ENCODE peak calls at places on chromosome 20, in ten cellular contexts. One of them, this sample, is unnamed.

GRCh38 chr20:44615169-44615791 is 32.9 kb downstream of the PKIG start:
- DNase-seq in effector memory CD4-positive, alpha-beta T cell: no peak
- DNase-seq in heart left ventricle: peak; percentile 53
- DNase-seq in CD8-positive, alpha-beta T cell: no peak
- DNase-seq in SK-N-SH: no peak
- DNase-seq in uterus: no peak
- DNase-seq in tibial artery: no peak
- DNase-seq in right cardiac atrium: peak; percentile 66
- DNase-seq in A673: no peak
- DNase-seq in breast epithelium: no peak
- DNase-seq in this sample: no peak

GRCh38 chr20:39326050-39326449 is 363.9 kb downstream of the DHX35 start:
- DNase-seq in effector memory CD4-positive, alpha-beta T cell: no peak
- DNase-seq in heart left ventricle: no peak
- DNase-seq in CD8-positive, alpha-beta T cell: no peak
- DNase-seq in SK-N-SH: no peak
- DNase-seq in uterus: no peak
- DNase-seq in tibial artery: no peak
- DNase-seq in right cardiac atrium: no peak
- DNase-seq in A673: peak; percentile 5
- DNase-seq in breast epithelium: no peak
- DNase-seq in this sample: no peak

GRCh38 chr20:32296874-32297420 is 19.5 kb downstream of the KIF3B start:
- DNase-seq in effector memory CD4-positive, alpha-beta T cell: no peak
- DNase-seq in heart left ventricle: no peak
- DNase-seq in CD8-positive, alpha-beta T cell: no peak
- DNase-seq in SK-N-SH: no peak
- DNase-seq in uterus: no peak
- DNase-seq in tibial artery: no peak
- DNase-seq in right cardiac atrium: no peak
- DNase-seq in A673: no peak
- DNase-seq in breast epithelium: no peak
- DNase-seq in this sample: no peak

GRCh38 chr20:61712632-61713031 is 353.0 kb downstream of the TAF4 start:
- DNase-seq in effector memory CD4-positive, alpha-beta T cell: no peak
- DNase-seq in heart left ventricle: no peak
- DNase-seq in CD8-positive, alpha-beta T cell: no peak
- DNase-seq in SK-N-SH: no peak
- DNase-seq in uterus: no peak
- DNase-seq in tibial artery: no peak
- DNase-seq in right cardiac atrium: peak; percentile 30
- DNase-seq in A673: peak; percentile 39
- DNase-seq in breast epithelium: no peak
- DNase-seq in this sample: no peak

GRCh38 chr20:17295151-17295726 is 68.4 kb downstream of the PCSK2 start:
- DNase-seq in effector memory CD4-positive, alpha-beta T cell: no peak
- DNase-seq in heart left ventricle: no peak
- DNase-seq in CD8-positive, alpha-beta T cell: no peak
- DNase-seq in SK-N-SH: no peak
- DNase-seq in uterus: no peak
- DNase-seq in tibial artery: no peak
- DNase-seq in right cardiac atrium: no peak
- DNase-seq in A673: no peak
- DNase-seq in breast epithelium: no peak
- DNase-seq in this sample: no peak

GRCh38 chr20:16639027-16639941 is 66.0 kb upstream of the KIF16B start:
- DNase-seq in effector memory CD4-positive, alpha-beta T cell: no peak
- DNase-seq in heart left ventricle: no peak
- DNase-seq in CD8-positive, alpha-beta T cell: no peak
- DNase-seq in SK-N-SH: no peak
- DNase-seq in uterus: no peak
- DNase-seq in tibial artery: no peak
- DNase-seq in right cardiac atrium: no peak
- DNase-seq in A673: no peak
- DNase-seq in breast epithelium: no peak
- DNase-seq in this sample: no peak

GRCh38 chr20:14334306-14334930 is 3.0 kb downstream of the FLRT3 start:
- DNase-seq in effector memory CD4-positive, alpha-beta T cell: no peak
- DNase-seq in heart left ventricle: no peak
- DNase-seq in CD8-positive, alpha-beta T cell: no peak
- DNase-seq in SK-N-SH: peak; percentile 37
- DNase-seq in uterus: peak; percentile 25
- DNase-seq in tibial artery: no peak
- DNase-seq in right cardiac atrium: peak; percentile 38
- DNase-seq in A673: peak; percentile 34
- DNase-seq in breast epithelium: no peak
- DNase-seq in this sample: peak; percentile 39

GRCh38 chr20:25065044-25065624 is 7.2 kb upstream of the ACSS1 start:
- DNase-seq in effector memory CD4-positive, alpha-beta T cell: no peak
- DNase-seq in heart left ventricle: no peak
- DNase-seq in CD8-positive, alpha-beta T cell: no peak
- DNase-seq in SK-N-SH: no peak
- DNase-seq in uterus: peak; percentile 12
- DNase-seq in tibial artery: peak; percentile 47
- DNase-seq in right cardiac atrium: no peak
- DNase-seq in A673: no peak
- DNase-seq in breast epithelium: peak; percentile 37
- DNase-seq in this sample: no peak

GRCh38 chr20:8774412-8774811 is 294.5 kb upstream of the PLCB4 start:
- DNase-seq in effector memory CD4-positive, alpha-beta T cell: no peak
- DNase-seq in heart left ventricle: no peak
- DNase-seq in CD8-positive, alpha-beta T cell: no peak
- DNase-seq in SK-N-SH: no peak
- DNase-seq in uterus: peak; percentile 53
- DNase-seq in tibial artery: no peak
- DNase-seq in right cardiac atrium: no peak
- DNase-seq in A673: no peak
- DNase-seq in breast epithelium: no peak
- DNase-seq in this sample: no peak

GRCh38 chr20:8777866-8778265 is 291.0 kb upstream of the PLCB4 start:
- DNase-seq in effector memory CD4-positive, alpha-beta T cell: no peak
- DNase-seq in heart left ventricle: no peak
- DNase-seq in CD8-positive, alpha-beta T cell: no peak
- DNase-seq in SK-N-SH: no peak
- DNase-seq in uterus: no peak
- DNase-seq in tibial artery: no peak
- DNase-seq in right cardiac atrium: no peak
- DNase-seq in A673: peak; percentile 23
- DNase-seq in breast epithelium: no peak
- DNase-seq in this sample: no peak

GRCh38 chr20:8782804-8783203 is 286.1 kb upstream of the PLCB4 start:
- DNase-seq in effector memory CD4-positive, alpha-beta T cell: no peak
- DNase-seq in heart left ventricle: no peak
- DNase-seq in CD8-positive, alpha-beta T cell: no peak
- DNase-seq in SK-N-SH: no peak
- DNase-seq in uterus: no peak
- DNase-seq in tibial artery: no peak
- DNase-seq in right cardiac atrium: no peak
- DNase-seq in A673: peak; percentile 41
- DNase-seq in breast epithelium: no peak
- DNase-seq in this sample: no peak

GRCh38 chr20:8780926-8781325 is 288.0 kb upstream of the PLCB4 start:
- DNase-seq in effector memory CD4-positive, alpha-beta T cell: no peak
- DNase-seq in heart left ventricle: no peak
- DNase-seq in CD8-positive, alpha-beta T cell: no peak
- DNase-seq in SK-N-SH: no peak
- DNase-seq in uterus: no peak
- DNase-seq in tibial artery: no peak
- DNase-seq in right cardiac atrium: no peak
- DNase-seq in A673: no peak
- DNase-seq in breast epithelium: no peak
- DNase-seq in this sample: no peak

DNA sequence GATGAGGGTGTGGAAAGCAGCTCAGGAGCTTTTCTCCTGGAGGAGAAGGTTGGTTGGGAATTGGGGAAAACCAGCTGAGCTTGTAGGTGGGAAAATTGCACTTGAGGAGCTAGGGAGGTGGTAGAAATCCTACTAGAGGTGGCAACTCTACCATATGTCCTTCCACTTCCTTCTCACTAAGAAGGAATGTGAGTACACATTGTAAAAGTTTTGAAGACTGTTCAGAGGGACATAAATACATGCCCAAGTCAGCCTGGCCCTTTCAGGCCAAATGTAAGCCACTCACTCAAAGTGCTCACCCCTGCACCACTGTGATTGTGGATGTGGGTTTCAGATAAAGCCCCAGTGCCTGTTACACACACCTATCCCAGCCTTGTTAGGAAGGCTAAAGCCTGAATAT is 290.5 kb upstream of the PLCB4 start:
- DNase-seq in effector memory CD4-positive, alpha-beta T cell: no peak
- DNase-seq in heart left ventricle: no peak
- DNase-seq in CD8-positive, alpha-beta T cell: no peak
- DNase-seq in SK-N-SH: no peak
- DNase-seq in uterus: no peak
- DNase-seq in tibial artery: no peak
- DNase-seq in right cardiac atrium: no peak
- DNase-seq in A673: no peak
- DNase-seq in breast epithelium: no peak
- DNase-seq in this sample: no peak
- H3K27ac ChIP-seq in effector memory CD4-positive, alpha-beta T cell: no peak overlapping the region
- H3K27ac ChIP-seq in heart left ventricle: no peak overlapping the region
- H3K27ac ChIP-seq in CD8-positive, alpha-beta T cell: no peak overlapping the region
- H3K27ac ChIP-seq in SK-N-SH: no peak overlapping the region
- H3K27ac ChIP-seq in uterus: no peak overlapping the region
- H3K27ac ChIP-seq in tibial artery: no peak overlapping the region
- H3K27ac ChIP-seq in right cardiac atrium: no peak overlapping the region
- H3K27ac ChIP-seq in A673: no peak overlapping the region
- H3K27ac ChIP-seq in breast epithelium: no peak overlapping the region
- H3K27ac ChIP-seq in this sample: no peak overlapping the region

DNA sequence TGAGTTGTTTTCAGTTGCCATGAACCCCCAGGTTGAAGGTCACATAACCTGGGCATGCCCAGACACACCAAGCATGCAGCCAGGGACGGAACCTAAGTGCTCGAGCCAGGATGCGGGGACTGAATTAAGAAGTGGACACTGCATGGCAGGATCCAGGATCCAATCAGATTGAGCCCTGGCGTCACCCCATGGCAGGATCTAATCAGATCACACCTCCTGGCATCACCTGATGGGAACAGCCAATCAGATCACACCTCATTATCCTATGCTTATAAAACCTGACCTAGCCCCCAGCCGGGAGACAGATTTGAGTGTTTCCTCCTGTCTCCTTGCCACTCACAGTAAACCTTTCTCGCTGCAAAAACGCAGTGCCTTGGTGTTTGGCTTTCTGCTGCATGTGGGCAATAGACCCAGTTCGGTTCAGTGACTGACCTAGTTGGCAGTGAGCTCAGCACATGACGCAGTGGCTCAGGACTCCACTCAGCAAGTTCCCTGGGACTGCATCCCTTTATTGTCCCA is 66.1 kb downstream of the RBM38 start:
- DNase-seq in effector memory CD4-positive, alpha-beta T cell: no peak
- DNase-seq in heart left ventricle: peak; percentile 76
- DNase-seq in CD8-positive, alpha-beta T cell: no peak
- DNase-seq in SK-N-SH: no peak
- DNase-seq in uterus: no peak
- DNase-seq in tibial artery: peak; percentile 82
- DNase-seq in right cardiac atrium: peak; percentile 39
- DNase-seq in A673: peak; percentile 29
- DNase-seq in breast epithelium: no peak
- DNase-seq in this sample: no peak
- H3K27ac ChIP-seq in effector memory CD4-positive, alpha-beta T cell: no peak overlapping the region
- H3K27ac ChIP-seq in heart left ventricle: no peak overlapping the region
- H3K27ac ChIP-seq in CD8-positive, alpha-beta T cell: no peak overlapping the region
- H3K27ac ChIP-seq in SK-N-SH: no peak overlapping the region
- H3K27ac ChIP-seq in uterus: no peak overlapping the region
- H3K27ac ChIP-seq in tibial artery: no peak overlapping the region
- H3K27ac ChIP-seq in right cardiac atrium: no peak overlapping the region
- H3K27ac ChIP-seq in A673: no peak overlapping the region
- H3K27ac ChIP-seq in breast epithelium: no peak overlapping the region
- H3K27ac ChIP-seq in this sample: no peak overlapping the region

GRCh38 chr20:34558320-34559202 is at the start of gene MAP1LC3A:
- DNase-seq in effector memory CD4-positive, alpha-beta T cell: peak; percentile 98
- DNase-seq in heart left ventricle: peak; percentile 97
- DNase-seq in CD8-positive, alpha-beta T cell: peak; percentile 90
- DNase-seq in SK-N-SH: peak; percentile 99
- DNase-seq in uterus: peak; percentile 97
- DNase-seq in tibial artery: peak; percentile 98
- DNase-seq in right cardiac atrium: peak; percentile 99
- DNase-seq in A673: peak; percentile 96
- DNase-seq in breast epithelium: peak; percentile 95
- DNase-seq in this sample: peak; percentile 97
- H3K27ac ChIP-seq in effector memory CD4-positive, alpha-beta T cell: peak within 1 kb of the TSS; percentile 93
- H3K27ac ChIP-seq in heart left ventricle: peak within 1 kb of the TSS; percentile 88
- H3K27ac ChIP-seq in CD8-positive, alpha-beta T cell: peak within 1 kb of the TSS; percentile 79
- H3K27ac ChIP-seq in SK-N-SH: peak within 1 kb of the TSS; percentile 45
- H3K27ac ChIP-seq in uterus: peak within 1 kb of the TSS; percentile 95
- H3K27ac ChIP-seq in tibial artery: peak within 1 kb of the TSS; percentile 94
- H3K27ac ChIP-seq in right cardiac atrium: peak within 1 kb of the TSS; percentile 65
- H3K27ac ChIP-seq in A673: peak within 1 kb of the TSS; percentile 92
- H3K27ac ChIP-seq in breast epithelium: peak within 1 kb of the TSS; percentile 97
- H3K27ac ChIP-seq in this sample: peak within 1 kb of the TSS; percentile 97

GRCh38 chr20:41470362-41471095 is 103.9 kb upstream of the EMILIN3 start:
- DNase-seq in effector memory CD4-positive, alpha-beta T cell: no peak
- DNase-seq in heart left ventricle: no peak
- DNase-seq in CD8-positive, alpha-beta T cell: no peak
- DNase-seq in SK-N-SH: no peak
- DNase-seq in uterus: no peak
- DNase-seq in tibial artery: no peak
- DNase-seq in right cardiac atrium: no peak
- DNase-seq in A673: no peak
- DNase-seq in breast epithelium: no peak
- DNase-seq in this sample: no peak

GRCh38 chr20:41467690-41468089 is 101.1 kb upstream of the EMILIN3 start:
- DNase-seq in effector memory CD4-positive, alpha-beta T cell: no peak
- DNase-seq in heart left ventricle: no peak
- DNase-seq in CD8-positive, alpha-beta T cell: no peak
- DNase-seq in SK-N-SH: no peak
- DNase-seq in uterus: no peak
- DNase-seq in tibial artery: no peak
- DNase-seq in right cardiac atrium: no peak
- DNase-seq in A673: peak; percentile 11
- DNase-seq in breast epithelium: no peak
- DNase-seq in this sample: no peak

GRCh38 chr20:41466836-41467619 is 100.4 kb upstream of the EMILIN3 start:
- DNase-seq in effector memory CD4-positive, alpha-beta T cell: no peak
- DNase-seq in heart left ventricle: no peak
- DNase-seq in CD8-positive, alpha-beta T cell: no peak
- DNase-seq in SK-N-SH: no peak
- DNase-seq in uterus: no peak
- DNase-seq in tibial artery: no peak
- DNase-seq in right cardiac atrium: no peak
- DNase-seq in A673: no peak
- DNase-seq in breast epithelium: no peak
- DNase-seq in this sample: no peak

GRCh38 chr20:41468994-41469600 is 102.5 kb upstream of the EMILIN3 start:
- DNase-seq in effector memory CD4-positive, alpha-beta T cell: no peak
- DNase-seq in heart left ventricle: peak; percentile 29
- DNase-seq in CD8-positive, alpha-beta T cell: no peak
- DNase-seq in SK-N-SH: no peak
- DNase-seq in uterus: no peak
- DNase-seq in tibial artery: no peak
- DNase-seq in right cardiac atrium: no peak
- DNase-seq in A673: no peak
- DNase-seq in breast epithelium: no peak
- DNase-seq in this sample: no peak

GRCh38 chr20:41469868-41470267 is 103.2 kb upstream of the EMILIN3 start:
- DNase-seq in effector memory CD4-positive, alpha-beta T cell: no peak
- DNase-seq in heart left ventricle: peak; percentile 70
- DNase-seq in CD8-positive, alpha-beta T cell: no peak
- DNase-seq in SK-N-SH: no peak
- DNase-seq in uterus: peak; percentile 32
- DNase-seq in tibial artery: no peak
- DNase-seq in right cardiac atrium: no peak
- DNase-seq in A673: no peak
- DNase-seq in breast epithelium: no peak
- DNase-seq in this sample: no peak
- H3K27ac ChIP-seq in effector memory CD4-positive, alpha-beta T cell: no peak overlapping the region
- H3K27ac ChIP-seq in heart left ventricle: peak overlapping the region; percentile 30
- H3K27ac ChIP-seq in CD8-positive, alpha-beta T cell: no peak overlapping the region
- H3K27ac ChIP-seq in SK-N-SH: no peak overlapping the region
- H3K27ac ChIP-seq in uterus: no peak overlapping the region
- H3K27ac ChIP-seq in tibial artery: no peak overlapping the region
- H3K27ac ChIP-seq in right cardiac atrium: no peak overlapping the region
- H3K27ac ChIP-seq in A673: no peak overlapping the region
- H3K27ac ChIP-seq in breast epithelium: no peak overlapping the region
- H3K27ac ChIP-seq in this sample: no peak overlapping the region

This sample was measured in prostate gland.